ENCODE peak calls at places on chromosomes 7 and 10, in four cellular contexts. H is upper lobe of right lung, V is testis, R is GM23338. J is an unnamed sample.

GRCh38 chr7:45092931-45093235 is 4.1 kb upstream of the NACAD start:
- DNase-seq in H (no peak), V (no peak), R (no peak), J (no peak)

GRCh38 chr10:94641480-94641879 is 42.0 kb upstream of the CYP2C18 start:
- DNase-seq in H (no peak), V (no peak), R (no peak), J (no peak)

GRCh38 chr10:52318822-52319464 is 4.9 kb downstream of the DKK1 start:
- DNase-seq in H (no peak), V (no peak), R (no peak), J (peak; percentile 63)

GRCh38 chr10:71321386-71321785 is 2.3 kb downstream of the SLC29A3 start:
- DNase-seq in H (no peak), V (no peak), R (no peak), J (no peak)

GRCh38 chr10:23095966-23096813 is 811 bp downstream of the MSRB2 start:
- DNase-seq in H (peak; percentile 72), V (peak; percentile 48), R (peak; percentile 67), J (peak; percentile 43)

GRCh38 chr10:16816142-16816541 is 1.1 kb downstream of the RSU1 start:
- DNase-seq in H (no peak), V (no peak), R (no peak), J (no peak)

GRCh38 chr10:78069151-78069550 is 35.5 kb downstream of the RPS24 start:
- DNase-seq in H (no peak), V (no peak), R (no peak), J (no peak)

GRCh38 chr10:61937631-61938284 is 36.3 kb downstream of the ARID5B start:
- DNase-seq in H (no peak), V (no peak), R (no peak), J (peak; percentile 90)

GRCh38 chr10:110918269-110918632 is 729 bp downstream of the BBIP1 start:
- DNase-seq in H (peak; percentile 99), V (peak; percentile 97), R (peak; percentile 99), J (peak; percentile 97)

GRCh38 chr7:102471791-102472125 is 7.0 kb downstream of the POLR2J start:
- DNase-seq in H (no peak), V (no peak), R (no peak), J (peak; percentile 31)

GRCh38 chr10:133527779-133528271 is 662 bp downstream of the CYP2E1 start:
- DNase-seq in H (no peak), V (no peak), R (peak; percentile 14), J (no peak)

GRCh38 chr7:112439476-112439875 is 10.8 kb upstream of the IFRD1 start:
- DNase-seq in H (no peak), V (no peak), R (no peak), J (no peak)

GRCh38 chr10:101267336-101267735 is 38.1 kb upstream of the LBX1 start:
- DNase-seq in H (no peak), V (no peak), R (peak; percentile 59), J (no peak)

GRCh38 chr10:84088626-84089025 is 50.7 kb upstream of the GHITM start:
- DNase-seq in H (no peak), V (no peak), R (no peak), J (no peak)

GRCh38 chr7:241513-241912 is 48.5 kb upstream of the FOXL3 start:
- DNase-seq in H (no peak), V (no peak), R (no peak), J (no peak)

DNA sequence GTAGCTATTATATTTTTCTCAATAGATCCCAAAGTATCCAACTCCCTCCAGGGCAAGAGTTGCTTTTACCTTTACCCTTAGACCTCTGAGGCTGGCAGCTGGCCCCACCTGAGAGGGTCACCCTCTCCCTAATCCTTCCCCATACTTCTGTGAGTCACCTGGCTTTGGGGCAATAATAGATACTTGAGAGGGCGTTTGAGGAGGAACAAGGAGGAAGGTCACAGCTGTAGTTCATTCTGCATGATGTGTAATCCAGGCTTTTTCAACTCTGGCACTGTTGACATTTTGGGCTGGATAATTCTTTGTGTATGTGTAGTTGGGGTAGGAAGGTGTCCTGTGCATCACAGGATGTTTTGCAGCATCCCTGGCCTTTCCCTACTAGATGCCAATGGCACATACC is 3.4 kb downstream of the BLVRA start:
- DNase-seq in H (no peak), V (no peak), R (no peak), J (no peak)
- H3K4me1 ChIP-seq in H (peaks cover 40% of the 10 kb centered on the region), V (peaks cover 3% of the 10 kb centered on the region), R (peaks cover 26% of the 10 kb centered on the region), J (peaks cover 25% of the 10 kb centered on the region)

DNA sequence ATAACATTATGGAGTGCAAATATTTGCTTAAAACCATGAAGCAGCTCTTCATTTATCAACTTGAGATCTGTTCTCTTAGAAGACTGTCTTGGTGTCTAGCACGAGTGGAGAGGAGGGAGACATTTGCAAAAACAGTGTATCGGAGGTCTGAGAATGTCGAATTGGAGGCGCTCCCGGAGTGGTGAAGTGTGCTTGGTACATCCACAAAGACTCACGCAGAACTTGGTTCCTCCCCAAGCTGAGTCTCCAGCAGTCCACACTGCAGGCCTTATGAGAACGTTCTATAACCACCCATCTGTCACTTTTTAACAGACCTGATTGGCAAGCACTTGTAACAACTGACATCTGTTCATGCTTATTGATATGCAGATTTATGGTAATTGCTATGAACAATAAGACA is 261.6 kb downstream of the CELF2 start:
- DNase-seq in H (no peak), V (no peak), R (no peak), J (no peak)
- H3K36me3 ChIP-seq in H (peaks cover 81% of the 10 kb centered on the region), V (no peaks in the 10 kb centered on the region), R (no peaks in the 10 kb centered on the region), J (no peaks in the 10 kb centered on the region)

GRCh38 chr7:21251166-21251806 is 176.6 kb upstream of the SP4 start:
- DNase-seq in H (no peak), V (no peak), R (no peak), J (peak; percentile 57)
- TF ChIP-seq CTCF in H (no peak), V (no peak), R (no peak), J (no peak)

GRCh38 chr10:69468771-69469129 is 17.5 kb downstream of the TSPAN15 start:
- DNase-seq in H (no peak), V (no peak), R (peak; percentile 52), J (peak; percentile 35)
- H3K4me1 ChIP-seq in H (peaks cover 55% of the 10 kb centered on the region), V (no peaks in the 10 kb centered on the region), R (peaks cover 13% of the 10 kb centered on the region), J (peaks cover 28% of the 10 kb centered on the region)

GRCh38 chr10:75229961-75230360 is 5.8 kb downstream of the COMTD1 start:
- DNase-seq in H (no peak), V (no peak), R (no peak), J (no peak)

GRCh38 chr10:75226656-75227055 is 9.1 kb downstream of the COMTD1 start:
- DNase-seq in H (no peak), V (no peak), R (peak; percentile 70), J (no peak)

GRCh38 chr10:75226055-75226454 is 9.7 kb downstream of the COMTD1 start:
- DNase-seq in H (no peak), V (no peak), R (no peak), J (no peak)

GRCh38 chr10:75228834-75229233 is 6.9 kb downstream of the COMTD1 start:
- DNase-seq in H (no peak), V (no peak), R (no peak), J (no peak)

DNA sequence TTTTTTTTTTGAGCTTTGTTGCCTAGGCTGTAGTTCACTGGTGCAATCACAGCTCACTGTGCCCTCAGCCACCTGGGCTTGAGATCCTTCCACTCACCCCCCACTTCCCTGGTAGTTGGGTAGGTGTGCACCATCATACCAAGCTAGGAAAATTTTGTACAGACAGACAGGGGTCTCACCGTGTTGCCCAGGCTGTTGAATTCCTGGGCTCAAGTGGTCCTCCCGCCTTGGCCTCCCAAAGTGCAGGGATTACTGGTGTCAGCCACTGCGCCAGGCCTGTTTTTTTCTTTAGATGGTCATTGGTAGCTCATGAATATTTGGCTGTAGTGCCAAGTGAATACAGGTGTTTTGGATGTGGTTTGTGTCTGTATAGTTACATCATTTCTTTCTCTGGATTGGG is 7.5 kb downstream of the COMTD1 start:
- DNase-seq in H (no peak), V (no peak), R (no peak), J (no peak)
- H3K36me3 ChIP-seq in H (peaks cover 72% of the 10 kb centered on the region), V (no peaks in the 10 kb centered on the region), R (peaks cover 25% of the 10 kb centered on the region), J (peaks cover 11% of the 10 kb centered on the region)

DNA sequence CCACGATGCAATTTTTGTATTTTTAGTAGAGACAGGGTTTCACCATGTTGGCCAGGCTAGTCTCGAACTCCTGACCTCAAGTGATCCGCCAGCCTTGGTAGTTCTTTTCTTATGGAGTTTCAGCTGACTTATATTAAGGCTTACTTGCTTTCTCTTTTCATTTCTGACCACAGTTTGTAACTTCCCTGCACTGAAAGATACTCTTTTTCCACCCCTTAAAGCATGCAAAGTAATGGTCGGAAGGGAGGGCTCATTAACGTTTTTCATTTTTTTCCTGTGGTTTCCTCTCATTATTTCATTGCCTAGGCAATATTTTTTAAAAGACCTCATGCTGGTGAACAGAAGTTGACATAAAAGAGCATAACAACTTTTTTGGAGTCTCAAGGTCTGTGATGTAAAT is 27.0 kb downstream of the ADRB1 start:
- DNase-seq in H (no peak), V (no peak), R (no peak), J (no peak)
- TF ChIP-seq CTCF in H (no peak), V (no peak), R (no peak), J (no peak)